ENCODE peak calls at places on chromosomes 11 and 22, in four cellular contexts. P, K, D and J are unnamed samples.

GRCh38 chr11:103920933-103921332 is 115.5 kb upstream of the DDI1 start:
- DNase-seq in K (no peak), D (no peak), P (no peak), J (no peak)

GRCh38 chr22:25097006-25097405 is 102.7 kb upstream of the CRYBB3 start:
- DNase-seq in P (no peak), K (no peak), D (no peak), J (no peak)

GRCh38 chr11:2287102-2287501 is 14.6 kb downstream of the C11orf21 start:
- DNase-seq in D (no peak), P (no peak), K (no peak), J (no peak)

GRCh38 chr22:30228509-30229359 is 17.8 kb downstream of the LIF start:
- DNase-seq in K (no peak), D (no peak), P (no peak), J (no peak)

GRCh38 chr22:17214416-17215043 is 4.7 kb downstream of the ADA2 start:
- DNase-seq in K (no peak), D (no peak), P (no peak), J (no peak)

GRCh38 chr22:21698430-21699329 is 32.9 kb downstream of the PPIL2 start:
- DNase-seq in D (no peak), P (peak), K (no peak), J (no peak)

GRCh38 chr11:61777234-61778090 is 14.9 kb downstream of the TMEM258 start:
- DNase-seq in K (no peak), P (peak), D (no peak), J (no peak)

GRCh38 chr11:117443269-117444186 is 115.9 kb downstream of the CEP164 start:
- DNase-seq in K (no peak), P (peak), D (peak), J (peak)

GRCh38 chr11:10407055-10407454 is 48.0 kb upstream of the AMPD3 start:
- DNase-seq in D (peak), K (no peak), P (no peak), J (no peak)

GRCh38 chr22:39598017-39598965 is 27.7 kb downstream of the CACNA1I start:
- DNase-seq in K (no peak), D (no peak), P (peak), J (peak)

GRCh38 chr11:16248248-16248647 is 108.1 kb downstream of the SOX6 start:
- DNase-seq in D (no peak), K (no peak), P (no peak), J (no peak)

GRCh38 chr11:35664977-35665441 is 2.4 kb downstream of the TRIM44 start:
- DNase-seq in D (no peak), K (no peak), P (no peak), J (no peak)

GRCh38 chr11:119533462-119533861 is 110.5 kb upstream of the THY1 start:
- DNase-seq in P (no peak), D (no peak), K (no peak), J (no peak)

GRCh38 chr11:2834893-2835767 is 50.4 kb downstream of the CDKN1C start:
- DNase-seq in K (no peak), P (no peak), D (peak), J (no peak)

GRCh38 chr22:44108076-44108475 is 72.6 kb upstream of the PARVG start:
- DNase-seq in P (no peak), D (no peak), K (no peak), J (no peak)

GRCh38 chr11:124896821-124897391 is 759 bp downstream of the ROBO4 start:
- DNase-seq in D (no peak), K (no peak), P (no peak), J (no peak)

GRCh38 chr11:63599211-63600122 is 14.8 kb downstream of the PLAAT3 start:
- DNase-seq in D (no peak), P (peak), K (no peak), J (no peak)

GRCh38 chr22:32964411-32965057 is 93.6 kb downstream of the SYN3 start:
- DNase-seq in D (no peak), P (no peak), K (no peak), J (no peak)

GRCh38 chr11:36165638-36166389 is 123.4 kb downstream of the COMMD9 start:
- DNase-seq in P (no peak), D (no peak), K (no peak), J (no peak)

GRCh38 chr11:46680815-46681214 is 19.6 kb downstream of the ARHGAP1 start:
- DNase-seq in K (no peak), D (no peak), P (no peak), J (no peak)

GRCh38 chr22:19669570-19669969 is 44.7 kb upstream of the SEPTIN5 start:
- DNase-seq in D (no peak), K (no peak), P (no peak), J (no peak)

GRCh38 chr11:73340164-73340563 is 32.1 kb downstream of the ARHGEF17 start:
- DNase-seq in P (no peak), K (no peak), D (no peak), J (no peak)

GRCh38 chr11:17388609-17389204 is at the start of gene KCNJ11:
- DNase-seq in K (no peak), D (no peak), P (no peak), J (peak)

GRCh38 chr22:38843201-38843715 is 570 bp downstream of the NPTXR start:
- DNase-seq in D (peak), P (peak), K (no peak), J (peak)

GRCh38 chr22:35023692-35024363 is 42.1 kb upstream of the ISX start:
- DNase-seq in K (no peak), P (peak), D (no peak), J (peak)

GRCh38 chr11:107824668-107825369 is 33.8 kb downstream of the SLC35F2 start:
- DNase-seq in P (no peak), D (no peak), K (no peak), J (no peak)

GRCh38 chr11:113855803-113856202 is 19.6 kb downstream of the USP28 start:
- DNase-seq in D (no peak), K (no peak), P (no peak), J (no peak)

GRCh38 chr22:34414467-34415440 is 494.5 kb upstream of the LARGE1 start:
- DNase-seq in D (peak), K (peak), P (peak), J (peak)

GRCh38 chr11:1943576-1943975 is 3.6 kb upstream of the MRPL23 start:
- DNase-seq in D (no peak), P (no peak), K (no peak), J (no peak)

GRCh38 chr22:23067023-23067650 is 3.2 kb upstream of the GNAZ start:
- DNase-seq in D (no peak), K (no peak), P (peak), J (no peak)

GRCh38 chr22:50115693-50116092 is 25.9 kb downstream of the MOV10L1 start:
- DNase-seq in P (no peak), D (peak), K (no peak), J (no peak)

DNA sequence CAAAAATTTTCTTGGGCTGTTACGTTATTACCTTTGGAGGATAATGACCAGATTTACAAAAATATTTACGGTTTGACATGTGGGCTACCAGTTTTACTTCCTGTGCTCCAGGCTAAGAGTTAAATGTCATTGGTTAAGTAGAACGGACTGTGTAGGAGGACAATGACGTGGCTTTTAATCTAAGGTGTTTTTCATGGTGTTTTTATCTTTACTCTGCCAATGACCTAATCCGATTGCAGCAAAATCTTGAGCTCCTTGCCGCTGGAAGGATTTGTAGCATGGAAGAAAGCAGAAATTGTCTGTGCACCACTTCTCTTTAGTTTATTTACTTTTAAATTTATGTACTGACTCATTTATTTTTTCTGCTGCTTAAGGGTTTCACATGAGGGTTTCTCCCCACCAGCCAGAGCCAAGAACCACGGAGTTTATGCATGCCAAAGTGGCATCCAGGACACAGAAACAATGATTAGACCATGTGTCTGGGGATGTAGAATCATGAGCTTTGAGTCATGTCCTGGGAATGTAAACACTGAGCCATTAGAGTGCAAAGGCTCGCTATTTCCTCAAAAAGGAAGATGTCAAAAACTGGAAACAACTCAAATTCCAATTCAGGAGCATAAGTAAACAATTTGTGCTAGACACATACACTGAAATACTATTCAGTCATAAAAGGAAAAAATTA is 1.9 kb upstream of the CARD16 start:
- DNase-seq in K (no peak), P (no peak), D (peak), J (no peak)
- TF ChIP-seq SP1 in K (no peak), P (no peak), D (peak), J (no peak)

DNA sequence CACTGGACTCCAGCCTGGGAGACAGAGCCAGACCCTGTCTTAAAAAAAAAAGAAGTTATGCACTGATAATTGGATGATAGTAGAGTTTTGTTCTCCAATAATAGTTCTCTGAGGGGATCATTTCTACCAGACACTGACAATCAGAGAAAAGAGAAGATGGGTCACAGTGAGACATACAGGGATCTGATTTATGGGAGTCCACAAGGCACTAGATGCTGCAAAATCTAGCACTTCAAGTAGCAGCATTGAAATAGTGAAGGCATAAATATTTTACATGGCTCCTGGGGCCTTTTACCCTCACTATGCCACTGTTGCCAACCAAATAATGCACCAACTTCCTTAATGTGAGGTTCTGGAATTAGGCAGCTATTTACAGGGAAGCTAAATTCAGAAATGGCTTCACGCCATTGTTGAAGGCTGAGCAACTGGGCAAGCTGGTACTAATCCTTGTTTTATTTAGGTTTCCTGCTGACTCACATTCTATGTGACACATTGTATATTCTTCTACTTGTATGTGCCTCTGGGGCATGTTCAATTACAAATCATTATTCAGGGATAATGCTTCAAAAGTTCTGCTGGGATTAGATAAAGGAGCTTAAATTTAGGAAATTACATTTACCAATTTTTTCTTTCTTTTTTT is 38.2 kb upstream of the ABTB2 start:
- DNase-seq in D (no peak), K (no peak), P (no peak), J (no peak)
- TF ChIP-seq FOXK2 in D (no peak), K (no peak), P (no peak), J (no peak)

DNA sequence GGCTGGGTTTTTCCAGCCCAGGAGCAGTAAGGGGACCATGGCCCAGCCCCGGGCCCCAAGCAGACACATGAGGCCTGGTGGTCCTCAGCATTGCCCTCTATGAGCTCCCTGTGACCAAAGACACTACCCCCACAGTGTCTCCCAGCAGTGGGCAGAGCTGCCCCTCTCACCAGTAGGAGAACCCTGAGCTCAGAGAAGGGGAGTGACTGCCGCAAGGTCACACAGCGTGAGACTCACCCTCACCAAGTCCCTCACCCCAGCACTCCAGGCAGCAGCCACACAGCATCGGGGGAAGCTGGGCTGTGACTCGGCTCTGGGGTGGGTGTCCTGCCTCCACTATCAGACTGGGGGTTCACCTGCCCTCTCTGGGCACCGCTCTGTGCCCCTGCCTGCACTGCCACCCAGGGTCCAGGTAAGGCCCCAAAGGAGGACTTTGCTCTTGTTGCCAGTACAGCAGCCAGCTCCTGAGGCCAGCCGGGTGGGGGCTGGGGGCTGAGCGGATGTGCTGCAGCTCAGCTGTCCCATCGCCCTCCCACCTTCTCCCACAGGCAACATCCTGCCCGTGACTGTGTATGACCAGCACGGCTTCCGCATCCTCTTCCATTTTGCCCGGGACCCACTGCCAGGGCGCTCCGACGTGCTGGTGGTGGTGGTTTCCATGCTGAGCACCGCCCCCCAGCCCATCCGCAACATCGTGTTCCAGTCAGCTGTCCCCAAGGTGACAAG is 7.9 kb upstream of the SH3BP1 start:
- DNase-seq in D (peak), P (no peak), K (no peak), J (no peak)
- TF ChIP-seq BHLHE40 in D (no peak), P (no peak), K (no peak), J (no peak)

GRCh38 chr11:12223771-12224536 is 113.6 kb downstream of the MICAL2 start:
- DNase-seq in K (no peak), D (no peak), P (no peak), J (no peak)
- TF ChIP-seq SP1 in K (no peak), D (no peak), P (no peak), J (no peak)

GRCh38 chr22:31248138-31248745 is 36.1 kb downstream of the LIMK2 start:
- DNase-seq in D (no peak), K (no peak), P (peak), J (peak)
- TF ChIP-seq FOXK2 in D (no peak), K (no peak), P (no peak), J (no peak)

DNA sequence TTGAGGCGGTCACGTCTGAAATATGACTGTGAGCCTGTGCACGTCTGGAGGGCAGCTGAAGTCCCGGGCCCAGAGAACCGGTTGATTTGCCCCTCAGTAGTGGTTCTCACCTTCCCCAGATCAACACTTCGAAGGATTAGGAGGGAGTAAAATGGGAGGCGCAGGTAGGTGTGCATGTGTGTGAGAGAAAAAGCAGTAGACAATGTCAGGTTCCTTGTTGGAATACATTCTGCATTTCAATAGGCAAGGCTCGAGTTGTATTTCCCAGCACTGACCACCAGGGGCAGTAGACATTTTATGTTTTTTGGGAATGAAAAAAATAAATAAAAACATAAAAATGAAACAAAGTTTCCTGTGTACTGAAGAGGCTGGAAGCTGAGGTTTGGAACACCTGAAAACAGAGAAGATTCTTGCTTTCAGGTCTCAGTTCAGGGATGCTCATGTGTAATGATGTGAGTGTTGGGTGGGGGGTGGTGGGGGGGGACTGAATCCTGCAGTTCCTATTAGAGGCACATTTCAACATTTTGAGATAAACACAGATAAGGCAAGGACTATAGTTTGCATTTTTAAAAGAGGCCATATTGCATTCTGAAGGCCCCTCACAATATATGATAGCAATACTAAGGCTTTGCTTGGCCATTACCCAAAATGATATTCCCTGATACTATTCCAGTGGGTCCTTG is 333.9 kb downstream of the CADM1 start:
- DNase-seq in D (peak), K (no peak), P (peak), J (peak)
- TF ChIP-seq BHLHE40 in D (no peak), K (no peak), P (no peak), J (no peak)

DNA sequence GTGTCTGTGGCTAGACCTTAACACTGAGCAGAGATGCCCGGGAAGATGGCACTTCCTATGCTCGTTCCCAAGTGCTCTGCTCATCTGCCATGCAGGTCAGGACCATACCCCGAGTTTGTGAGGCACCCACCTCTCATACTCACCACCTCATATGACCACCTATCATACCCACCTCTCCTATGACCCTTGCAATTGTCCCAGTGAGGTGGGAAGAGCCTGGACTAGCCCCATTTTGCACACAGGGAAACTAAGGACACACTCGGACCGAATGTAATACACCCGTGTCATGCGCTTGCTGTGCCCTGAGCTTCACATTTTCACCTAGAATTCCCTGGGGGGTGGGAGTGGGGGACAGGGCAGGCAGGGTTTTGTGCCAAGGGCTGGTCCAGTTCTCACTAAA is 19.8 kb downstream of the TPBGL start:
- DNase-seq in K (no peak), P (no peak), D (no peak), J (no peak)
- TF ChIP-seq SP1 in K (no peak), P (no peak), D (no peak), J (no peak)

DNA sequence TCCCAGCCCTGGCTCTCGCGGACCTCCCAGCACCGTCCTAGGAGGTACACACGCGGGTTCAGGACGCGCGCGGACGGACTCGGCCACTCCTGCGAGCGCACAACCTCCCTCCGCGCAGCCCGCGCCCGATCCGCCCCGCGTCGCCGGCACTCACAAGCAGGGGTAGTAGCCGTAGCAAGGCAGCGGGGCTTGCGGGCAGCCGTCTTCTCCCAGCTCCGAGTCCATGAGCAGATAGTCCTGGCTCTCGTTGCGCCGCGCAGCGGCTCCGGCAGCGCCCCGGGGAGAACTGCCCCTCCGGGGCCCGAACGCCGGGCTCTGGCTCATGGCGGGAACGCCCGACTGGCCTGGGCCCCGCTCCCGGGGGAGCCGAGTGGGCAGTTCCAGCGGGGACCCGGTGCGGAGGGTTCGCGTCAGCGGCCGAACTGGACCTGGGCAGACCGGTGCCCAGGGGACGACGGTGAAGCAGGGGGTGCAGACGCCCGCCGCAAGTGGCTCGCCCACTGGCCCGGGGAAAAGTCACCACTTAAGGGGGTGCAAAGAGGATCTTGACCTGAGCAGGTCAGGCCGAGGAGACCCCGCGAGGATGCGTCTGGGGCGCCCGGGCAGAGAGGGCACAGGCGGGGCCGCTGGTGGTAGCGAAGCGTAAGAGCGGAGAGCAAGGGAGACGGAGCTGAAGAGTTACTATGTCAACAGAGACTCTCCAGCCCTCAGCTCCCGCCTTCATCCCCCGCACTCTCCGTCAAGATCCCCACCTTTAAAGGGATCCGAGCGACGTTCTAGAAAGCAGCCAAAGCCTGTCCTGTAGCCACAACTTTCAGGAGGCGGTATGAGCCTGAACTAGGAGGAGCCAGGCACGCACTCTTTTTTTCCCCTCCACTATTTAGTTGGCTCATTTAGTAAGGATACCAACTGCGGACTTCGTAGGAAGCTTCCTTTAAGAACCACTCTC is at the start of gene TRPC6:
- DNase-seq in D (no peak), P (no peak), K (no peak), J (no peak)
- TF ChIP-seq FOXK2 in D (no peak), P (no peak), K (no peak), J (no peak)

GRCh38 chr11:19027829-19028595 is 32.5 kb downstream of the MRGPRX2 start:
- DNase-seq in P (no peak), D (peak), K (no peak), J (no peak)

DNA sequence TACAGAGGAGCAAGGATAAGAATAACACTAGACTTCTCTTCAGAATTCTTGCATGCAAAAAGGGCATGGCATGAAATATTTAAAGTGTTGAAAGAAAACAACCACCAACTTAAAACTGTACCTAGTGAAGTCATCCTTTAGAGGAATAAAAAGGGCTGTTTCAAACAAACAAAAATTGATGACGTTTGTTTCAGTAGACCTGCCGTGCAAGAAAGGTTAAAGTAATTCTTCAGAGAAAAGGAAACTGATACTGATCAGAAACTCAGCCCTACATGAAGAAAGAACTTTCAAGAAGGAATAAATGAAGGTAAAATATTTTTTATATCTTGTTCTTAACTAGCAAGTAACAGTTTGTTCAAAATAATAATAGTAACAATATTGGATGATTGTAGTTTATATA is 27.5 kb downstream of the MRGPRX2 start:
- DNase-seq in K (no peak), P (no peak), D (no peak), J (no peak)
- TF ChIP-seq BHLHE40 in K (no peak), P (no peak), D (no peak), J (no peak)